ENCODE peak calls at places on chromosomes 13 and 19, in seven cellular contexts. L is fibroblast of the aortic adventitia, X is transverse colon, F is mammary epithelial cell, H is right lobe of liver, U is heart left ventricle, N is astrocyte of the spinal cord. Z is an unnamed sample.

GRCh38 chr19:29687244-29687896 is 22.1 kb downstream of the PLEKHF1 start:
- DNase-seq in L (peak; percentile 99), X (no peak), F (peak; percentile 78), H (no peak), U (no peak), N (peak; percentile 95), Z (no peak)

GRCh38 chr19:54316746-54317107 is 3.8 kb upstream of the LILRA5 start:
- DNase-seq in L (no peak), X (no peak), F (no peak), H (no peak), U (no peak), N (no peak), Z (peak; percentile 32)

GRCh38 chr19:13860679-13861391 is 16.1 kb upstream of the NANOS3 start:
- DNase-seq in L (no peak), X (no peak), F (no peak), H (no peak), U (no peak), N (no peak), Z (no peak)

GRCh38 chr19:1624458-1624857 is 19.2 kb upstream of the UQCR11 start:
- DNase-seq in L (peak; percentile 42), X (peak; percentile 48), F (no peak), H (no peak), U (peak; percentile 30), N (peak; percentile 52), Z (no peak)

GRCh38 chr19:48745208-48745995 is 1.3 kb downstream of the IZUMO1 start:
- DNase-seq in L (peak; percentile 54), X (peak; percentile 47), F (peak; percentile 31), H (no peak), U (peak; percentile 69), N (peak; percentile 66), Z (no peak)

GRCh38 chr19:11814707-11815050 is 606 bp downstream of the ZNF440 start:
- DNase-seq in L (peak; percentile 47), X (peak; percentile 24), F (peak; percentile 17), H (no peak), U (no peak), N (peak; percentile 26), Z (no peak)

GRCh38 chr13:29702912-29703351 is 107.4 kb upstream of the SLC7A1 start:
- DNase-seq in L (peak; percentile 92), X (no peak), F (peak; percentile 90), H (no peak), U (peak; percentile 38), N (peak; percentile 88), Z (no peak)

GRCh38 chr19:35288843-35289355 is 3.1 kb upstream of the MAG start:
- DNase-seq in L (no peak), X (no peak), F (no peak), H (no peak), U (no peak), N (no peak), Z (no peak)

GRCh38 chr19:2261438-2262172 is 5.4 kb upstream of the JSRP1 start:
- DNase-seq in L (peak; percentile 34), X (peak; percentile 66), F (no peak), H (no peak), U (no peak), N (no peak), Z (no peak)

GRCh38 chr19:15672580-15673175 is at the start of gene CYP4F12:
- DNase-seq in L (peak; percentile 35), X (peak; percentile 96), F (peak; percentile 33), H (peak; percentile 97), U (peak; percentile 89), N (no peak), Z (no peak)

GRCh38 chr19:38715540-38715939 is 28.7 kb downstream of the CAPN12 start:
- DNase-seq in L (no peak), X (no peak), F (no peak), H (no peak), U (no peak), N (no peak), Z (no peak)

GRCh38 chr19:54211214-54211613 is 10.6 kb downstream of the RPS9 start:
- DNase-seq in L (no peak), X (no peak), F (no peak), H (no peak), U (no peak), N (no peak), Z (no peak)

GRCh38 chr19:6047741-6048231 is 62.5 kb downstream of the RFX2 start:
- DNase-seq in L (peak; percentile 69), X (no peak), F (no peak), H (peak; percentile 51), U (no peak), N (peak; percentile 49), Z (peak; percentile 53)

GRCh38 chr19:2208975-2209374 is 27.2 kb downstream of the PLEKHJ1 start:
- DNase-seq in L (no peak), X (no peak), F (no peak), H (no peak), U (peak; percentile 48), N (no peak), Z (no peak)

GRCh38 chr13:94178625-94179244 is 300.7 kb downstream of the DCT start:
- DNase-seq in L (no peak), X (no peak), F (no peak), H (no peak), U (no peak), N (no peak), Z (no peak)

GRCh38 chr19:53864308-53864836 is 3.3 kb upstream of the MYADM start:
- DNase-seq in L (no peak), X (peak; percentile 55), F (no peak), H (peak; percentile 72), U (no peak), N (no peak), Z (no peak)

GRCh38 chr13:54593504-54593903 is 1564.9 kb downstream of the OLFM4 start:
- DNase-seq in L (no peak), X (no peak), F (no peak), H (no peak), U (no peak), N (no peak), Z (no peak)

GRCh38 chr13:102847272-102848234 is 1.7 kb downstream of the ERCC5 start:
- DNase-seq in L (peak; percentile 73), X (no peak), F (peak; percentile 13), H (no peak), U (no peak), N (peak; percentile 59), Z (no peak)

GRCh38 chr19:7699422-7700127 is 2.4 kb downstream of the FCER2 start:
- DNase-seq in L (peak; percentile 20), X (no peak), F (peak; percentile 31), H (no peak), U (no peak), N (no peak), Z (no peak)

GRCh38 chr13:26037302-26037701 is 14.5 kb downstream of the SHISA2 start:
- DNase-seq in L (no peak), X (no peak), F (peak; percentile 7), H (no peak), U (no peak), N (no peak), Z (no peak)
- TF ChIP-seq CTCF in L (peak; percentile 31), X (peak; percentile 18), F (peak; percentile 64), H (peak; percentile 8), U (peak; percentile 29), N (peak; percentile 64), Z (peak; percentile 76)

GRCh38 chr19:51663650-51664049 is 17.0 kb upstream of the SIGLEC14 start:
- DNase-seq in L (no peak), X (no peak), F (no peak), H (no peak), U (no peak), N (no peak), Z (no peak)

GRCh38 chr19:51664131-51664530 is 17.5 kb upstream of the SIGLEC14 start:
- DNase-seq in L (no peak), X (no peak), F (no peak), H (no peak), U (no peak), N (no peak), Z (no peak)

GRCh38 chr19:51660975-51661600 is 14.5 kb upstream of the SIGLEC14 start:
- DNase-seq in L (peak; percentile 84), X (peak; percentile 56), F (peak; percentile 55), H (no peak), U (peak; percentile 76), N (peak; percentile 75), Z (no peak)

GRCh38 chr19:51668167-51668566 is 21.5 kb upstream of the SIGLEC14 start:
- DNase-seq in L (no peak), X (no peak), F (no peak), H (no peak), U (no peak), N (no peak), Z (no peak)

DNA sequence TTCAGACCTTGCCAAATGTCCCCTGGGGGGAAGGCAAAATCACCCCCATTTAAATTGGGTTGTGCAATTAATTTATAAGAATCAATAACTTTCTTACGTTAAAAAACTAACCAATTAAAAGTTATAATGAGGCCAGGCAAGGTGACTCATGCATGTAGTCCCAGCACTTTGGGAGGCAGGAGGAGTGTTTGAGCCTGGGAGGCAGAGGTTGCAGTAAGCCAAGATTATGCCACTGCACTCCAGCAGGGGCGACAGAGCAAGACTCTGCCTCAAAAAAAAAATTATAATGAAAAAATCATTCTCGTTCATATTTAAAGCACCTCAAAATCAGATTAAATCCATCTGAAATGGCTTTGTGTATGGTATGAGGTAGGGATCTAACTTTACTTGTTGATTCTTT is 18.4 kb upstream of the SIGLEC14 start:
- DNase-seq in L (peak; percentile 12), X (no peak), F (peak; percentile 34), H (no peak), U (no peak), N (no peak), Z (no peak)
- TF ChIP-seq CTCF in L (peak; percentile 52), X (no peak), F (peak; percentile 54), H (no peak), U (no peak), N (no peak), Z (peak; percentile 28)

DNA sequence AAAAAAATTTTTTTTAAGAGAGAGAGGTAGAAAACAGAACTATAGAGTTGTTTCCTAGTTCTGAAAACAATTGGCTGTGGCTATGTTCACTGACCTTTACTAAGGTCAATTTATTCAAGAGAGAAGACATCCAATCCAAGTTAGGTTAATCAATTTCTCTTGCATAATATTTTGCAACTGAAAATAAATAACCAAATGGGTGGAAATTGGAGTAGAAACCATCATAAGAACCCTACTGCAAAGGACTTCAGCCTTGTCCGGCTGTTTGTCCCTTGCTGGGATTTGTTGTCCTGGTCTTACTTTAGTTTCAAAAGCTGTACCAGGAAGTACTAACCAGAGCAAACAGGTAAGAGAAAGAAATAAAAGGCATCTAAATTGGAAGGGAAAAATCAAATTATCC is 23.3 kb upstream of the ZC3H13 start:
- DNase-seq in L (no peak), X (no peak), F (no peak), H (peak; percentile 70), U (no peak), N (no peak), Z (no peak)
- TF ChIP-seq CTCF in L (no peak), X (no peak), F (no peak), H (no peak), U (no peak), N (no peak), Z (no peak)

DNA sequence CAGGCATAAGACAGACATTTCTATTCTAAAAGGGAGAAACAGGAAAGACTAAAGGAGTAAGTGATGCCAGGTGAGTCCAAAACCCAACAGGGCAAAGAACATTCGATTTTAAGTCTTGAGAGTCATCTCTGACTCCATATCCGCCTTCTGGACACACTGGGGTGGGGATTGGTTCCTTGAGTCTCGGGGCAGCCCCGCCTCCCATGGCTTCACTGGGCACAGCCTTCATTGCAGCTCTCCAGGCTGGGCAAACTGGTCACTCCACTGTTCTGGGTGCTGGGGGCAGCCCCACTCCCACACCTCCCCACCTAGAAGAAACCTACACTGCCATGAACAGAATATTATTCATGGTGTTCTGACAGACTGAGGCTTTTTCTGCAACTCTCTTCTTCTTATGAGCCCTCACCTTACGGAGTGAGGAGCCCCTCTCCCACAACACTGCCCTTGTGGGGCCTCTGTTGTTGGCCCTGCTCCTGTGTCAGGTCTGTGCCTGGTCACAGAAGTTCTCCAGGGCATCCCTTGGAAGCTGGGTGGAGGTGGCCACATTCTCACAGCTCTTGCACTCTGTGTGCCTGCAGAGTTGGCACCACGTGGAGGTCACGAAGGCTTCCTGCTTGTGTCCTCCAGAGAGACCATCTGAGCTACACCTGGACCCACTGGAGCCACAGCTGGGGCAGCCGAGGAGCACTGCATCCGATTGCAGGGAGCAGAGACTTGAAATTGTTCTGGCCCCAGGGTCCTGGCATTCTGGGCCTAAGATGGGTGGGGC is 95.4 kb downstream of the COL4A2 start:
- DNase-seq in L (no peak), X (no peak), F (no peak), H (no peak), U (no peak), N (no peak), Z (no peak)
- TF ChIP-seq CTCF in L (no peak), X (no peak), F (no peak), H (no peak), U (no peak), N (no peak), Z (no peak)

Z was measured in chondrocyte.